ENCODE peak calls at places on chromosome 1, in seven cellular contexts. S is transverse colon, V is ovary, P is fibroblast of mammary gland, J is ascending aorta, D is AG09309, B is WERI-Rb-1. H is an unnamed sample.

GRCh38 chr1:197319631-197320030 is 51.6 kb downstream of the CRB1 start:
- DNase-seq in S (no peak), V (no peak), P (no peak), J (no peak), D (no peak), B (no peak), H (no peak)

GRCh38 chr1:223216482-223217205 is 73.6 kb upstream of the TLR5 start:
- DNase-seq in S (no peak), V (no peak), P (no peak), J (no peak), D (no peak), B (no peak), H (no peak)

GRCh38 chr1:162191396-162192322 is 122.2 kb downstream of the NOS1AP start:
- DNase-seq in S (no peak), V (no peak), P (no peak), J (no peak), D (no peak), B (no peak), H (no peak)

GRCh38 chr1:199279872-199280649 is 641.2 kb downstream of the PTPRC start:
- DNase-seq in S (no peak), V (no peak), P (peak; percentile 46), J (no peak), D (no peak), B (no peak), H (no peak)

GRCh38 chr1:180229483-180230415 is at the start of gene LHX4:
- DNase-seq in S (no peak), V (no peak), P (peak; percentile 20), J (no peak), D (no peak), B (peak; percentile 92), H (no peak)

GRCh38 chr1:230090194-230090711 is 23.2 kb downstream of the GALNT2 start:
- DNase-seq in S (no peak), V (no peak), P (peak; percentile 84), J (no peak), D (no peak), B (no peak), H (no peak)

GRCh38 chr1:88736633-88737248 is 52.7 kb downstream of the PKN2 start:
- DNase-seq in S (no peak), V (no peak), P (peak; percentile 64), J (no peak), D (peak; percentile 2), B (peak; percentile 41), H (no peak)

GRCh38 chr1:231040019-231040799 is at the start of gene FAM89A:
- DNase-seq in S (peak; percentile 72), V (peak; percentile 83), P (no peak), J (no peak), D (no peak), B (peak; percentile 79), H (no peak)

GRCh38 chr1:199859525-199859924 is 168.0 kb upstream of the NR5A2 start:
- DNase-seq in S (no peak), V (no peak), P (peak; percentile 82), J (no peak), D (peak; percentile 23), B (no peak), H (no peak)

GRCh38 chr1:154791292-154792278 is 78.5 kb downstream of the KCNN3 start:
- DNase-seq in S (peak; percentile 70), V (no peak), P (peak; percentile 64), J (no peak), D (no peak), B (peak; percentile 75), H (no peak)

GRCh38 chr1:229139320-229139719 is 131.6 kb upstream of the RAB4A start:
- DNase-seq in S (no peak), V (no peak), P (no peak), J (no peak), D (no peak), B (no peak), H (no peak)

GRCh38 chr1:170742600-170742999 is 78.7 kb downstream of the PRRX1 start:
- DNase-seq in S (no peak), V (no peak), P (no peak), J (no peak), D (no peak), B (no peak), H (no peak)

GRCh38 chr1:33244809-33245186 is 11.5 kb upstream of the ZNF362 start:
- DNase-seq in S (no peak), V (no peak), P (no peak), J (no peak), D (no peak), B (no peak), H (no peak)

GRCh38 chr1:16076003-16076870 is 2.8 kb upstream of the FAM131C start:
- DNase-seq in S (no peak), V (peak; percentile 52), P (peak; percentile 98), J (no peak), D (peak; percentile 77), B (no peak), H (peak; percentile 70)

GRCh38 chr1:99502400-99502799 is 143.5 kb upstream of the PALMD start:
- DNase-seq in S (no peak), V (no peak), P (no peak), J (no peak), D (no peak), B (no peak), H (no peak)

GRCh38 chr1:245645406-245645805 is 490.6 kb downstream of the KIF26B start:
- DNase-seq in S (no peak), V (no peak), P (no peak), J (no peak), D (no peak), B (no peak), H (no peak)

GRCh38 chr1:156873659-156874058 is 13.0 kb downstream of the NTRK1 start:
- DNase-seq in S (no peak), V (no peak), P (no peak), J (no peak), D (no peak), B (no peak), H (no peak)

GRCh38 chr1:223820515-223820858 is 25.3 kb downstream of the TP53BP2 start:
- DNase-seq in S (no peak), V (no peak), P (no peak), J (no peak), D (no peak), B (no peak), H (no peak)

GRCh38 chr1:39646232-39647081 is 7.0 kb upstream of the HEYL start:
- DNase-seq in S (peak; percentile 36), V (peak; percentile 71), P (peak; percentile 91), J (no peak), D (no peak), B (peak; percentile 82), H (no peak)
- TF ChIP-seq CTCF in S (no peak), V (no peak), P (no peak), J (peak; percentile 3), D (no peak), B (no peak), H (no peak)

DNA sequence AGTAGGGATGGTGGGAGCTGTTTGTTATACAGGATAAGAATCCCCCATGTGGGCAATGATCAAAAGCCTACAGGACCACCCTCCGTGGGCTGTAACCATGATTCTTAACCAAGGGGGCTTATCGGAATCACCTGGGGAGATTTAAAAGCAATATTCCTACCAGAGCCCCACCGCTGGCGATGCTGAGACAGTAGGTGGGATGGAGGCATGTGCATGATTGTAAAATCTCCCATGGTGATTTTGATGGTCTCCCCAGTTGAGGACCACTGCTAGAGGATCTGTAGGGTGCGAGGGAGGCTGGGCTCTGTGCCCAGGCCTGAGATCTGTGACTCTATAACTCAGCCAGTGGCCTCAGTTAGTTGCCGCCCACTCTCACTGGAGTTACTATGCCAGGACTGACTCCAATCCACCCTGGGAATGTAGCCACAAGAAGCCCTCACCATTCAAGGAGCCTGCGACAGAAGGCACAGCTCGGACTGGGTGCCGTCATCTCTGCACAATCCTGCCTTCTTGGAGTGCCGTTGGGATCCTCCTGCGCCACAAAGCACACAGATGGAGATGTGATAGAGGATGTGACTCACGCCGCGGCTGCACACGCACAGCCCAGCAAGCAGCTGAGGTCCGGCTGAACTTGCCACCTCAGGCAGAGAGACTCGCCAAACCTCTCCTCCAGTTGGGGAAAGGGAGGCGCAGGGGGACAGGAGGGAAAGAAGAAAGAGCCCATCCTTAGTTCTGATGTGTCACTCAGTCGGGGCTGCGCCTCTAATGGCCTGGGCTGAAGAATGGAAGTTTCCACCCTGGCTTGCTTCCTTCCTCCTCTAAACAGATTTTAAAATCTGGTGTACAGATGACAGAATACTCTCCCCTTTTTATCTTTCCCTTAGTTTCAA is 26.5 kb downstream of the AKNAD1 start:
- DNase-seq in S (peak; percentile 44), V (no peak), P (peak; percentile 99), J (peak; percentile 57), D (peak; percentile 83), B (no peak), H (no peak)
- H3K4me3 ChIP-seq in S (peak overlapping the region; percentile 17), V (no peak overlapping the region), P (peak overlapping the region; percentile 35), J (no peak overlapping the region), D (peak overlapping the region; percentile 24), B (no peak overlapping the region), H (no peak overlapping the region)

GRCh38 chr1:41328780-41329640 is 32.2 kb upstream of the FOXO6 start:
- DNase-seq in S (no peak), V (no peak), P (no peak), J (no peak), D (no peak), B (no peak), H (no peak)

GRCh38 chr1:41329662-41330587 is 31.3 kb upstream of the FOXO6 start:
- DNase-seq in S (no peak), V (no peak), P (no peak), J (no peak), D (no peak), B (peak; percentile 96), H (no peak)

GRCh38 chr1:41331546-41331917 is 29.7 kb upstream of the FOXO6 start:
- DNase-seq in S (no peak), V (no peak), P (no peak), J (no peak), D (no peak), B (no peak), H (no peak)

GRCh38 chr1:41333146-41333784 is 28.0 kb upstream of the FOXO6 start:
- DNase-seq in S (no peak), V (no peak), P (peak; percentile 75), J (no peak), D (no peak), B (no peak), H (no peak)

DNA sequence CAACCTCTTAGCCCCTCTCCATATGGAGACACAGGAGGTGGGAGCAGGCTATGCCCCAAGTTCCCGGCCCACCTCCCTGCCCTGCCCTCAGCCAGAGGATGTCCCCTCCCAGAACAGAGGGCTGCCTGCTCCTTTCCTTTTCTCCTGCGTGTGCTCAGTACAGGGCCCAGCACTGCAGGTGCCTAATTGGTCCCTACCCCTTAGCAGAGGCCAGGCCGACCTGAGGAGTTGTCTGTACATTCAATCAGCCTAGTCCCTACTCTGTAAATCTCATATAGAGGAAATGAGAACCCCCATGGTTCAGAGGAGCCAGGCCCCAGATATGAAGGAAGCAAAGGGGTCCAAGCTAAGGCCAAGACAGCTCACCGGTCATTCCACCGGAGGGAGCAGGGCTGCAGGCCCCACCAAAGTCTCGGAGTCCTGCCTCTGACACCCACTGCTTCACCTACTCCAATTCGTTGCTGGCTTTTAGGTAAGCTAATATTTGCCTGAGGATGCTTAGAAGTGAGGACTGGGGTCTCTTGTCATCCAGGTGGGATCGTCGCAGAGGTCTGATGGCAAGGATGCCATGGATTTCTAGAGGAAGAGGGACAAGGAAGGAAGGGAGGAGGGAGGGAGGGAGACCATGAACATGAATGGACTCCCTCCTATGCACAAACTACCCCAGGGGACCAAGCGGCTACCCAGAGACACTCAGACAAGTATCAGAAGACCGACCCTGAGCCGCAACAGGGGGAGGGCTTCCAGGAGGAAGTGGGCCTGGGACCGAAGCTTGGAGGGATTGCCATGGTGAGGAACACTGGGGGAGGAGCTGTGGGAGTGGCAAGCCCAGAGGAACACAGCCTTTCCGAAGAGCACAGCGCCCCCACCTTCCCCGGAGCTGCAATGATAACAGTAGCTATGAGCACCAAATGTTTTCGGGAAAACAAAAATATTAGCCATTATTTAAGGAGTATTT is 30.4 kb upstream of the FOXO6 start:
- DNase-seq in S (no peak), V (no peak), P (no peak), J (no peak), D (no peak), B (peak; percentile 93), H (no peak)
- TF ChIP-seq CTCF in S (no peak), V (no peak), P (no peak), J (no peak), D (no peak), B (peak; percentile 72), H (peak; percentile 26)

GRCh38 chr1:66401244-66401643 is 132.7 kb upstream of the SGIP1 start:
- DNase-seq in S (no peak), V (no peak), P (no peak), J (no peak), D (no peak), B (no peak), H (peak; percentile 25)
- H3K4me3 ChIP-seq in S (no peak overlapping the region), V (no peak overlapping the region), P (no peak overlapping the region), J (no peak overlapping the region), D (no peak overlapping the region), B (no peak overlapping the region), H (no peak overlapping the region)

H was measured in kidney epithelial cell.